ENCODE peak calls at places on chromosomes 3 and 15, in ten cellular contexts. V, B, M, X, R, I, Y, Q, A and H are unnamed samples.
A peak's percentile ranks its signal among the peaks of the same experiment; 100 is the strongest.

GRCh38 chr3:159800434-159801121 is 188.1 kb upstream of the IL12A start:
- DNase-seq in V (no peak), B (no peak), M (no peak), X (no peak), R (no peak), I (no peak), Y (no peak), Q (no peak), A (no peak), H (no peak)

GRCh38 chr3:109369510-109369909 is 32.2 kb upstream of the DPPA4 start:
- DNase-seq in V (no peak), B (no peak), M (no peak), X (peak; percentile 32), R (no peak), I (no peak), Y (no peak), Q (peak; percentile 9), A (no peak), H (no peak)

GRCh38 chr15:98904466-98905048 is 103.0 kb downstream of the PGPEP1L start:
- DNase-seq in V (no peak), B (peak; percentile 45), M (no peak), X (peak; percentile 41), R (no peak), I (no peak), Y (peak; percentile 78), Q (peak; percentile 79), A (no peak), H (peak; percentile 65)

GRCh38 chr3:108088697-108089096 is 2.1 kb downstream of the CD47 start:
- DNase-seq in V (no peak), B (no peak), M (no peak), X (peak; percentile 57), R (no peak), I (no peak), Y (peak; percentile 50), Q (no peak), A (peak; percentile 27), H (no peak)

GRCh38 chr3:197748597-197749314 is 927 bp upstream of the FYTTD1 start:
- DNase-seq in V (no peak), B (no peak), M (no peak), X (no peak), R (no peak), I (no peak), Y (peak; percentile 89), Q (no peak), A (no peak), H (no peak)

GRCh38 chr3:17333893-17334292 is 408.5 kb downstream of the TBC1D5 start:
- DNase-seq in V (no peak), B (no peak), M (no peak), X (no peak), R (no peak), I (no peak), Y (no peak), Q (no peak), A (no peak), H (no peak)

GRCh38 chr15:97301166-97301565 is 659.3 kb upstream of the ARRDC4 start:
- DNase-seq in V (no peak), B (no peak), M (no peak), X (no peak), R (no peak), I (no peak), Y (no peak), Q (no peak), A (no peak), H (no peak)

GRCh38 chr3:151976211-151977050 is 103.0 kb downstream of the SUCNR1 start:
- DNase-seq in V (no peak), B (no peak), M (peak; percentile 94), X (peak; percentile 99), R (no peak), I (peak; percentile 33), Y (peak; percentile 98), Q (peak; percentile 99), A (no peak), H (no peak)

GRCh38 chr15:55741592-55742497 is 1.1 kb downstream of the PRTG start:
- DNase-seq in V (no peak), B (peak; percentile 28), M (no peak), X (peak; percentile 11), R (peak; percentile 1), I (no peak), Y (no peak), Q (peak; percentile 3), A (no peak), H (no peak)

GRCh38 chr3:46899151-46900006 is 21.9 kb downstream of the PTH1R start:
- DNase-seq in V (no peak), B (peak; percentile 13), M (no peak), X (no peak), R (no peak), I (no peak), Y (no peak), Q (no peak), A (no peak), H (no peak)

GRCh38 chr3:134628884-134629283 is 21.9 kb downstream of the KY start:
- DNase-seq in V (no peak), B (no peak), M (no peak), X (no peak), R (no peak), I (no peak), Y (no peak), Q (no peak), A (no peak), H (no peak)

GRCh38 chr15:63600001-63600645 is 2.9 kb downstream of the FBXL22 start:
- DNase-seq in V (no peak), B (peak; percentile 50), M (no peak), X (no peak), R (peak; percentile 49), I (no peak), Y (no peak), Q (no peak), A (no peak), H (peak; percentile 71)

GRCh38 chr15:29849716-29850115 is 27.4 kb upstream of the TJP1 start:
- DNase-seq in V (no peak), B (no peak), M (no peak), X (peak; percentile 64), R (no peak), I (no peak), Y (no peak), Q (no peak), A (no peak), H (no peak)

GRCh38 chr3:104198136-104198535 is 1168.6 kb upstream of the ALCAM start:
- DNase-seq in V (no peak), B (no peak), M (no peak), X (no peak), R (no peak), I (no peak), Y (peak; percentile 5), Q (peak; percentile 8), A (no peak), H (no peak)

GRCh38 chr3:186515115-186515514 is 29.1 kb downstream of the CRYGS start:
- DNase-seq in V (no peak), B (no peak), M (no peak), X (no peak), R (peak; percentile 27), I (no peak), Y (no peak), Q (no peak), A (peak; percentile 45), H (no peak)

GRCh38 chr3:45795882-45796765 is at the start of gene SLC6A20:
- DNase-seq in V (no peak), B (peak; percentile 48), M (no peak), X (no peak), R (peak; percentile 37), I (no peak), Y (no peak), Q (no peak), A (no peak), H (no peak)

GRCh38 chr15:77033729-77034619 is 36.9 kb downstream of the TSPAN3 start:
- DNase-seq in V (no peak), B (no peak), M (no peak), X (no peak), R (no peak), I (no peak), Y (no peak), Q (no peak), A (no peak), H (no peak)

GRCh38 chr3:129622933-129623332 is 16.5 kb upstream of the PLXND1 start:
- DNase-seq in V (no peak), B (no peak), M (no peak), X (no peak), R (no peak), I (no peak), Y (no peak), Q (no peak), A (no peak), H (no peak)

GRCh38 chr15:66294932-66295235 is 1.5 kb downstream of the DIS3L start:
- DNase-seq in V (no peak), B (no peak), M (no peak), X (no peak), R (no peak), I (no peak), Y (no peak), Q (peak; percentile 55), A (no peak), H (no peak)

GRCh38 chr15:49212897-49213296 is 42.9 kb downstream of the GALK2 start:
- DNase-seq in V (no peak), B (no peak), M (no peak), X (no peak), R (no peak), I (no peak), Y (no peak), Q (no peak), A (no peak), H (no peak)

GRCh38 chr15:80783275-80783674 is 4.1 kb downstream of the CEMIP start:
- DNase-seq in V (no peak), B (no peak), M (no peak), X (no peak), R (no peak), I (no peak), Y (no peak), Q (no peak), A (no peak), H (no peak)

GRCh38 chr3:60742606-60743145 is 508.6 kb downstream of the FHIT start:
- DNase-seq in V (no peak), B (peak; percentile 74), M (peak; percentile 43), X (peak; percentile 60), R (no peak), I (no peak), Y (peak; percentile 44), Q (peak; percentile 28), A (no peak), H (no peak)

GRCh38 chr3:188905991-188906635 is 265.7 kb upstream of the TPRG1 start:
- DNase-seq in V (no peak), B (no peak), M (no peak), X (no peak), R (no peak), I (no peak), Y (no peak), Q (no peak), A (no peak), H (peak; percentile 54)

GRCh38 chr3:15676259-15676658 is 74.7 kb downstream of the BTD start:
- DNase-seq in V (no peak), B (no peak), M (no peak), X (no peak), R (no peak), I (no peak), Y (no peak), Q (peak; percentile 24), A (no peak), H (no peak)

GRCh38 chr3:66662894-66663293 is 162.1 kb upstream of the LRIG1 start:
- DNase-seq in V (no peak), B (no peak), M (no peak), X (no peak), R (no peak), I (no peak), Y (no peak), Q (no peak), A (no peak), H (no peak)

GRCh38 chr3:183430325-183430957 is 2.0 kb upstream of the MCF2L2 start:
- DNase-seq in V (no peak), B (no peak), M (no peak), X (no peak), R (no peak), I (no peak), Y (no peak), Q (no peak), A (no peak), H (no peak)

GRCh38 chr3:45029661-45030060 is 3.6 kb downstream of the CLEC3B start:
- DNase-seq in V (no peak), B (no peak), M (no peak), X (peak; percentile 21), R (no peak), I (no peak), Y (peak; percentile 80), Q (peak; percentile 66), A (no peak), H (no peak)

GRCh38 chr3:113241292-113242033 is 30.1 kb downstream of the BOC start:
- DNase-seq in V (no peak), B (peak; percentile 54), M (no peak), X (peak; percentile 97), R (no peak), I (no peak), Y (no peak), Q (peak; percentile 19), A (no peak), H (no peak)